ENCODE peak calls at places on chromosomes 12 and 14, in six cellular contexts. One of them, this sample, is unnamed.

GRCh38 chr12:123655420-123655819 is 15.5 kb upstream of the TCTN2 start:
- DNase-seq in psoas muscle: no peak
- DNase-seq in Calu3: no peak
- DNase-seq in PC-3: no peak
- DNase-seq in RWPE1: no peak
- DNase-seq in GM12864: peak; percentile 21
- DNase-seq in this sample: peak; percentile 47

GRCh38 chr14:92914087-92914656 is 8.8 kb upstream of the CHGA start:
- DNase-seq in RWPE1: no peak
- DNase-seq in PC-3: peak; percentile 48
- DNase-seq in GM12864: no peak
- DNase-seq in Calu3: peak; percentile 37
- DNase-seq in psoas muscle: no peak
- DNase-seq in this sample: no peak

GRCh38 chr12:26327975-26328635 is 132.7 kb downstream of the SSPN start:
- DNase-seq in PC-3: no peak
- DNase-seq in Calu3: no peak
- DNase-seq in RWPE1: no peak
- DNase-seq in GM12864: no peak
- DNase-seq in psoas muscle: no peak
- DNase-seq in this sample: no peak

GRCh38 chr14:104181761-104182530 is 43.6 kb downstream of the KIF26A start:
- DNase-seq in psoas muscle: no peak
- DNase-seq in GM12864: no peak
- DNase-seq in Calu3: no peak
- DNase-seq in PC-3: peak; percentile 33
- DNase-seq in RWPE1: peak; percentile 70
- DNase-seq in this sample: no peak

GRCh38 chr12:94699796-94700195 is 49.4 kb upstream of the TMCC3 start:
- DNase-seq in Calu3: no peak
- DNase-seq in PC-3: peak; percentile 38
- DNase-seq in RWPE1: no peak
- DNase-seq in psoas muscle: no peak
- DNase-seq in GM12864: no peak
- DNase-seq in this sample: no peak

GRCh38 chr14:58598028-58598850 is 39.5 kb upstream of the DACT1 start:
- DNase-seq in RWPE1: no peak
- DNase-seq in PC-3: no peak
- DNase-seq in psoas muscle: no peak
- DNase-seq in GM12864: no peak
- DNase-seq in Calu3: no peak
- DNase-seq in this sample: no peak

GRCh38 chr12:130775953-130776856 is 60.1 kb upstream of the RIMBP2 start:
- DNase-seq in RWPE1: peak; percentile 70
- DNase-seq in GM12864: no peak
- DNase-seq in psoas muscle: peak; percentile 39
- DNase-seq in PC-3: peak; percentile 88
- DNase-seq in Calu3: peak; percentile 82
- DNase-seq in this sample: no peak

GRCh38 chr12:51868821-51869489 is 18.9 kb upstream of the ANKRD33 start:
- DNase-seq in PC-3: no peak
- DNase-seq in Calu3: no peak
- DNase-seq in GM12864: no peak
- DNase-seq in RWPE1: no peak
- DNase-seq in psoas muscle: no peak
- DNase-seq in this sample: no peak

GRCh38 chr12:100554608-100555077 is 18.8 kb upstream of the GAS2L3 start:
- DNase-seq in GM12864: peak; percentile 15
- DNase-seq in Calu3: peak; percentile 74
- DNase-seq in psoas muscle: no peak
- DNase-seq in PC-3: peak; percentile 92
- DNase-seq in RWPE1: peak; percentile 57
- DNase-seq in this sample: no peak

GRCh38 chr12:116539361-116539771 is 19.8 kb upstream of the MAP1LC3B2 start:
- DNase-seq in Calu3: no peak
- DNase-seq in GM12864: no peak
- DNase-seq in PC-3: peak; percentile 72
- DNase-seq in psoas muscle: no peak
- DNase-seq in RWPE1: no peak
- DNase-seq in this sample: no peak

GRCh38 chr12:68303850-68304249 is 28.3 kb downstream of the MDM1 start:
- DNase-seq in GM12864: no peak
- DNase-seq in Calu3: no peak
- DNase-seq in psoas muscle: peak; percentile 24
- DNase-seq in PC-3: no peak
- DNase-seq in RWPE1: no peak
- DNase-seq in this sample: no peak

GRCh38 chr12:60967128-60967527 is 1293.1 kb upstream of the USP15 start:
- DNase-seq in PC-3: no peak
- DNase-seq in RWPE1: no peak
- DNase-seq in GM12864: no peak
- DNase-seq in Calu3: no peak
- DNase-seq in psoas muscle: no peak
- DNase-seq in this sample: no peak

GRCh38 chr12:67804168-67804567 is 155.6 kb downstream of the DYRK2 start:
- DNase-seq in Calu3: no peak
- DNase-seq in psoas muscle: no peak
- DNase-seq in PC-3: no peak
- DNase-seq in RWPE1: no peak
- DNase-seq in GM12864: peak; percentile 25
- DNase-seq in this sample: no peak

GRCh38 chr12:79886917-79887519 is 47.9 kb downstream of the PPP1R12A start:
- DNase-seq in RWPE1: peak; percentile 14
- DNase-seq in Calu3: no peak
- DNase-seq in GM12864: peak; percentile 26
- DNase-seq in psoas muscle: no peak
- DNase-seq in PC-3: peak; percentile 84
- DNase-seq in this sample: no peak

GRCh38 chr12:120628919-120629318 is 11.5 kb upstream of the CABP1 start:
- DNase-seq in Calu3: no peak
- DNase-seq in GM12864: no peak
- DNase-seq in psoas muscle: no peak
- DNase-seq in RWPE1: no peak
- DNase-seq in PC-3: no peak
- DNase-seq in this sample: no peak

GRCh38 chr14:104094709-104095425 is 9.4 kb downstream of the ASPG start:
- DNase-seq in Calu3: peak; percentile 87
- DNase-seq in PC-3: peak; percentile 70
- DNase-seq in psoas muscle: peak; percentile 39
- DNase-seq in RWPE1: peak; percentile 73
- DNase-seq in GM12864: no peak
- DNase-seq in this sample: peak; percentile 86

GRCh38 chr14:94483729-94484275 is 7.8 kb upstream of the SERPINA9 start:
- DNase-seq in RWPE1: no peak
- DNase-seq in GM12864: no peak
- DNase-seq in Calu3: no peak
- DNase-seq in psoas muscle: no peak
- DNase-seq in PC-3: no peak
- DNase-seq in this sample: no peak

GRCh38 chr14:76456891-76457586 is 81.1 kb downstream of the ESRRB start:
- DNase-seq in PC-3: no peak
- DNase-seq in GM12864: no peak
- DNase-seq in Calu3: no peak
- DNase-seq in RWPE1: no peak
- DNase-seq in psoas muscle: no peak
- DNase-seq in this sample: no peak

GRCh38 chr14:76461886-76462285 is 85.9 kb downstream of the ESRRB start:
- DNase-seq in GM12864: no peak
- DNase-seq in RWPE1: no peak
- DNase-seq in Calu3: no peak
- DNase-seq in PC-3: no peak
- DNase-seq in psoas muscle: no peak
- DNase-seq in this sample: no peak

GRCh38 chr14:76450476-76450875 is 74.5 kb downstream of the ESRRB start:
- DNase-seq in Calu3: no peak
- DNase-seq in RWPE1: no peak
- DNase-seq in PC-3: no peak
- DNase-seq in psoas muscle: no peak
- DNase-seq in GM12864: no peak
- DNase-seq in this sample: no peak

DNA sequence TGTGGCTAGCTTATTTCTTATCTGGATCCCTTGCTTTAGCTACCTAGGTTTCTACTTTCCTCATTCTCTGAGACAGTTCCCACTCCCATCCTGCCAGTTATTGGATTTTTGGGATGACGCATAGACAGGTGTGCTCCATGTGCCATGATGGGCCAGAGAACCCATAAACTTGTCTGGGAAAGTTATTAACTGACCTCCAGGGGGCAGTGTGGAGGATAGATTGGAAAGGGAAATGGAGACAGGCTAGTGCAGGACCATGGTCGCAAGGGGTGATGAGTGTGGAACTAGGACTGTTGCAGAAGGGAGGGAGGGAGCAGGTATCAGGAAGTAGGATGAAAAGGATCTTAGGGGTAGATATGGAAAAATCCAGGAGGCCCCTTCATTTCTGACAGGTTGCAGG is 80.3 kb downstream of the ESRRB start:
- DNase-seq in RWPE1: peak; percentile 20
- DNase-seq in psoas muscle: no peak
- DNase-seq in PC-3: peak; percentile 38
- DNase-seq in Calu3: peak; percentile 49
- DNase-seq in GM12864: no peak
- DNase-seq in this sample: peak; percentile 69
- TF ChIP-seq CTCF in RWPE1: no peak
- TF ChIP-seq CTCF in psoas muscle: peak; percentile 56
- TF ChIP-seq CTCF in PC-3: peak; percentile 62
- TF ChIP-seq CTCF in Calu3: peak; percentile 18
- TF ChIP-seq CTCF in GM12864: peak; percentile 53
- TF ChIP-seq CTCF in this sample: peak; percentile 42

GRCh38 chr14:102690509-102691286 is 86.6 kb upstream of the TRAF3 start:
- DNase-seq in psoas muscle: no peak
- DNase-seq in Calu3: no peak
- DNase-seq in PC-3: peak; percentile 19
- DNase-seq in GM12864: no peak
- DNase-seq in RWPE1: no peak
- DNase-seq in this sample: no peak

GRCh38 chr14:102693006-102693755 is 84.1 kb upstream of the TRAF3 start:
- DNase-seq in RWPE1: no peak
- DNase-seq in Calu3: no peak
- DNase-seq in psoas muscle: no peak
- DNase-seq in GM12864: no peak
- DNase-seq in PC-3: no peak
- DNase-seq in this sample: no peak

GRCh38 chr14:102694530-102695171 is 82.6 kb upstream of the TRAF3 start:
- DNase-seq in GM12864: peak; percentile 55
- DNase-seq in PC-3: peak; percentile 89
- DNase-seq in RWPE1: peak; percentile 75
- DNase-seq in psoas muscle: no peak
- DNase-seq in Calu3: peak; percentile 64
- DNase-seq in this sample: peak; percentile 62

GRCh38 chr14:102691763-102692162 is 85.5 kb upstream of the TRAF3 start:
- DNase-seq in GM12864: no peak
- DNase-seq in Calu3: no peak
- DNase-seq in RWPE1: no peak
- DNase-seq in psoas muscle: no peak
- DNase-seq in PC-3: peak; percentile 71
- DNase-seq in this sample: no peak

DNA sequence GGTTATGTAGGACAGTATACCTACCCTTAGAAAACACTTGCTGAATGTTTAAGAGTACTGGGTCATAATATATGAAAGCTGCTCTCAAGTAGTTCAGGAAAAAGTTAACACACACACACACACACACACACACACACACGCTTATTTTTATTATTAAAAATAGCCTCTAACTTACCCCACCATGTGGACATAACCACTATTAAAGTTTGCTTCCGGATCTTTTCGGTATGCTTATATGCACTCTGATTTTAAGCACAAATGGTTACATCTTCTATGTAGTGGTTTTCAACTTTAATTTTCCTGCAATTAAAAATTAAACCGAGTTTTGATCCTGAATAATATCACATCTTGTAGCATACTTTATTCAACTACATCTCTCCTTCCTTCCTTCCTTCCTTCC is 84.9 kb upstream of the TRAF3 start:
- DNase-seq in GM12864: no peak
- DNase-seq in psoas muscle: no peak
- DNase-seq in Calu3: no peak
- DNase-seq in RWPE1: no peak
- DNase-seq in PC-3: no peak
- DNase-seq in this sample: no peak
- TF ChIP-seq CTCF in GM12864: no peak
- TF ChIP-seq CTCF in psoas muscle: no peak
- TF ChIP-seq CTCF in Calu3: no peak
- TF ChIP-seq CTCF in RWPE1: no peak
- TF ChIP-seq CTCF in PC-3: no peak
- TF ChIP-seq CTCF in this sample: no peak

DNA sequence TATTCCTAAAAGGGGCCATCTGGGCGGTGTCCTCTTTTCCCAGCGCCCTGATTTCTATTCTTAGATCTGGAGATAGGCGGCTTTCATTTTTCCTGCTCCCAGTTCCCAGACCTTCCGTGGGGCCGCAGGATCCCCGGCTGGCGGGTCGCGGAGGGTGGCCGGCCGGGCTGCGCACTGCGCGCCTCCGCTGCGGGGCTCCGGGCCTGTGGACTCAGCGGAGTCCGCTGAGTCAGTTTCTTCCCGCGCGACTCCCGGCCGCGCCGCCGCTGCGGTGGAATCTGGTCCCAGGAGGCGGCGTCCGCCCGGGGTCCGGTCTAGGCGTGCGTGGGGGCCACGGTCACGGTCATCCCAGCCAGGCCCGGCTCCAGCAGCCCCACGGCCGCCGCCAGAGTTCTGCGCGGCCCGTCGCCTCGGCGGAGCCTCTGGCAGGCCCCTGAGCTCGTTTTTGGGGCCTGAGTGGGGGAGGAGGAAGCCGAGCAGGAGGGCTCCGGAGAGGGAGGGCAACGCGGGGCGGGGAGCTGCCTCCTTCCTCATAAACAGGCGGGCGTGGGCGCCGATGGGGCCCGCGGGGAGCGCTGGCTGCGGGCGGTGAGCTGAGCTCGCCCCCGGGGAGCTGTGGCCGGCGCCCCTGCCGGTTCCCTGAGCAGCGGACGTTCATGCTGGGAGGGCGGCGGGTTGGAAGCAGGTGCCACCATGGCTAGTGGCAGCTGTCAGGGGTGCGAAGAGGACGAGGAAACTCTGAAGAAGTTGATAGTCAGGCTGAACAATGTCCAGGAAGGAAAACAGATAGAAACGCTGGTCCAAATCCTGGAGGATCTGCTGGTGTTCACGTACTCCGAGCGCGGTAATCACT is at the start of gene LRRK2:
- DNase-seq in psoas muscle: peak; percentile 84
- DNase-seq in RWPE1: peak; percentile 34
- DNase-seq in GM12864: no peak
- DNase-seq in Calu3: peak; percentile 36
- DNase-seq in PC-3: no peak
- DNase-seq in this sample: peak; percentile 63
- TF ChIP-seq CTCF in psoas muscle: no peak
- TF ChIP-seq CTCF in RWPE1: peak; percentile 10
- TF ChIP-seq CTCF in GM12864: no peak
- TF ChIP-seq CTCF in Calu3: no peak
- TF ChIP-seq CTCF in PC-3: no peak
- TF ChIP-seq CTCF in this sample: peak; percentile 5

DNA sequence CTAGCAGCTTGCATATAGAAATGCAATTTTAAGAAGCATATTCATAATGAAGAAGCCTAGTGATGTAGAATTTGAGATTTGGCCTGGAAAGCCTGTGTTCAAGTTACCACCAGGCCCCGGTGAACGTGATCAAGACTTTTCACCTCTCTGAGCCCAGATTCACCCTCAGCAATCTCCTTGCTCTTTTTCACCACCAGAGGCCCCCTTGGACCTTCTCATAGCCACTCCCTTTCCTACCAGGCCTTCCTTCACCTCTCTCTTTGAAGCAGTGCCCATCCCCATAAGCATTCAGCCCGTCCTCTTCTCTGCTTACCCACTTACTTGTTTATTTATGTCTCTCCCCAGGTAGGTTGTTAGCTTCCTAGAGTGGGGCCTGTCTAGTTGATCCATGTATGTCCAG is 1280.9 kb downstream of the AACS start:
- DNase-seq in psoas muscle: no peak
- DNase-seq in GM12864: no peak
- DNase-seq in RWPE1: no peak
- DNase-seq in PC-3: no peak
- DNase-seq in Calu3: no peak
- DNase-seq in this sample: no peak
- TF ChIP-seq CTCF in psoas muscle: no peak
- TF ChIP-seq CTCF in GM12864: no peak
- TF ChIP-seq CTCF in RWPE1: no peak
- TF ChIP-seq CTCF in PC-3: no peak
- TF ChIP-seq CTCF in Calu3: no peak
- TF ChIP-seq CTCF in this sample: no peak